ENCODE peak calls at places on chromosome 13, in eight cellular contexts. E is DND-41; I is cardiac muscle cell; M is psoas muscle; H is right cardiac atrium; S is pancreas; A is GM23248; U is CD4-positive, alpha-beta memory T cell. R is an unnamed sample. For H3K9me3 and H3K27me3, the result is how much of the 10 kb centered on the place peaks cover.

GRCh38 chr13:77975358-77976042 is 56.9 kb upstream of the EDNRB start:
- DNase-seq in E (no peak), A (no peak), I (no peak), M (no peak), H (no peak), S (no peak), U (no peak), R (no peak)

GRCh38 chr13:80705371-80706163 is 364.6 kb upstream of the SPRY2 start:
- DNase-seq in E (no peak), S (peak), H (peak), A (no peak), U (no peak), M (no peak), I (no peak), R (no peak)

GRCh38 chr13:63190219-63190618 is 1774.6 kb upstream of the PCDH20 start:
- DNase-seq in H (no peak), E (no peak), S (no peak), A (peak), U (no peak), I (no peak), M (no peak), R (no peak)

GRCh38 chr13:36519432-36519831 is 87.1 kb downstream of the CCNA1 start:
- DNase-seq in A (no peak), H (no peak), U (no peak), S (no peak), E (no peak), M (no peak), I (no peak), R (no peak)

GRCh38 chr13:29737061-29737460 is 113.4 kb downstream of the UBL3 start:
- DNase-seq in M (no peak), S (no peak), E (no peak), H (no peak), U (no peak), A (no peak), I (no peak), R (no peak)

GRCh38 chr13:78598933-78599332 is 4.4 kb downstream of the POU4F1 start:
- DNase-seq in E (no peak), M (no peak), H (no peak), A (no peak), I (no peak), S (no peak), U (no peak), R (no peak)

GRCh38 chr13:99916366-99917103 is 55.0 kb downstream of the ZIC5 start:
- DNase-seq in I (peak), H (no peak), A (peak), U (peak), E (peak), S (no peak), M (no peak), R (peak)

GRCh38 chr13:32267836-32268439 is 47.2 kb downstream of the ZAR1L start:
- DNase-seq in S (peak), A (no peak), H (no peak), I (no peak), U (peak), M (no peak), E (peak), R (no peak)

GRCh38 chr13:85543144-85543543 is 256.1 kb downstream of the SLITRK6 start:
- DNase-seq in A (no peak), S (no peak), H (no peak), U (no peak), I (no peak), M (no peak), E (peak), R (peak)

GRCh38 chr13:43306364-43306763 is 283.0 kb downstream of the DNAJC15 start:
- DNase-seq in I (no peak), H (no peak), A (no peak), E (no peak), U (no peak), S (no peak), M (no peak), R (no peak)
- H3K27ac ChIP-seq in I (no peak), H (no peak), A (no peak), E (no peak), U (no peak), S (no peak), M (no peak), R (no peak)

GRCh38 chr13:18959229-18959628 is 222.4 kb downstream of the TUBA3C start:
- DNase-seq in M (no peak), I (no peak), U (no peak), S (peak), H (no peak), E (no peak), A (no peak), R (no peak)

GRCh38 chr13:18959996-18960395 is 221.6 kb downstream of the TUBA3C start:
- DNase-seq in I (no peak), S (peak), E (no peak), M (no peak), U (no peak), A (no peak), H (no peak), R (no peak)

GRCh38 chr13:18962168-18962734 is 219.4 kb downstream of the TUBA3C start:
- DNase-seq in E (no peak), S (peak), M (no peak), I (no peak), H (no peak), U (no peak), A (no peak), R (no peak)

GRCh38 chr13:18961383-18962117 is 220.1 kb downstream of the TUBA3C start:
- DNase-seq in I (no peak), M (no peak), H (no peak), S (no peak), A (no peak), U (no peak), E (no peak), R (no peak)

DNA sequence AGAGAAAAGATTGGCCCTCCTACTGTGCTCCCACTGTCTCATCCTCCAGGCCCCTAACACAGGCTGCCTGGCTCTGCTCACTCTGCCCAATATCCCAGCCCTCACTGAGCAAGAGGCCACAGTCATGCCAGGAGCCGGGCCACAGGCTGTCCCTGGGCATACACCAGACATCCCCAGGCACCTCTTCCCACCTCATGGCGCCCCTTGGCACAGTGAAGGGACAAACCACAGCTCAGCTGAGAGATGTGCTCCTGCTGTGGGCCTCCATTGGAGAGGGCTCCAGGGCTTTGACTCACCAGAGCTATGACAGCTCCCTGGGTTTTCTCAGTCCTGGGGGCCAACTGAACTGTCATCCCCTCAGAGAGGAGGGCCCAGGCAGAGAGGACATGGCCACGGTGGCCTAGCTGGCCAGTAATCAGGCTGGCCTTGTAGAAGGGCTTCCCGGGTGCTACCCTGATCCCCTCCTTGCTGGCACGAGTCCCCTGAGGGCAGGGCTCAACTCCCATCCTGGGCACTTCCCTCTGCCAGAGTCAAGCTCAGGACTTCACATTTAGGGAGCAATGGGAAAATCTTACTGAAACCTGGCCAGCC is 220.9 kb downstream of the TUBA3C start:
- DNase-seq in H (no peak), A (no peak), U (no peak), M (no peak), I (no peak), S (peak), E (no peak), R (no peak)
- H3K9me3 ChIP-seq in H (under half), A (under half), U (under half), M (under half), I (under half), S (under half), E (under half), R (under half)

DNA sequence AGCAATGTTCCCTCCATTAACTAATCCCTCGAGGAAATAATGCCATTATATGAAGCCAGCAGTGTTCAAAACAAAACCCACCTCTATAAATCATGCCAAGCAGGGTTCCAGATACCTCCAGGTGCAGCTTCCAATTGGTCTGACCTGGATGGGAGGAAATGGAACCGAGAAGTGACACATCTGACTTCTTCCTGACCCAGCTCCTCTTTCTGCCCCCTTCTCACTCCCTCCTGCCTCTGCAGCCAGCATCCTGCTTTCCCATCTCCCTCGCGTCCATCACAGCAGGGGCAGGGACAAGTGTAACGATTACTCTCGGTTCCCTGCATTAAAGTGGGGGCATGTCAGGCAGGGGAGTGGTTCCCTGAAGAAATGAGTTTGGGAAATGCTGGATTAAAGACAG is 37.5 kb downstream of the HSPH1 start:
- DNase-seq in A (no peak), S (no peak), H (no peak), I (no peak), U (no peak), E (no peak), M (no peak), R (no peak)
- H3K27me3 ChIP-seq in A (half or more), S (under half), H (under half), I (under half), U (under half), E (under half), M (under half), R (under half)

DNA sequence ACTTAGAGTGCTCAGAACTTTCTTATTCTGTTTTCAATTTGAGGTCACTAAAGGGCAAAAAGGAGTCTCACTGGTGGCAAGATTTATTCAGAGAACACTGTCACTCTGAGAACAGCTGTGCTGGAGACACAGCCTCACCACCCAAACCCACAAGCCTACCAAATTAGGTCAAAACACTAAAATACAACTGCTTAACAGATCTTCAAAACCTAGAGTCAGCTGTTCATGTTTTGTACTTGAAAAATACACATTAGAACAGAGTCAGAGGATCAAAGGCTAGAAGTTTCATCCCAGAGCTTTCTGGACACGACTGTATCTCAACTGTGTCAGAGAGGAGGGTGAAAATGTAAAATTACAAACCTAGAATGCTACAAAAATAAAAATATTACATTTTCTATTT is 89.3 kb downstream of the MIPEP start:
- DNase-seq in S (no peak), H (no peak), U (peak), I (no peak), M (no peak), E (peak), A (no peak), R (peak)
- H3K27ac ChIP-seq in S (no peak), H (no peak), U (no peak), I (no peak), M (peak), E (no peak), A (no peak), R (peak)

DNA sequence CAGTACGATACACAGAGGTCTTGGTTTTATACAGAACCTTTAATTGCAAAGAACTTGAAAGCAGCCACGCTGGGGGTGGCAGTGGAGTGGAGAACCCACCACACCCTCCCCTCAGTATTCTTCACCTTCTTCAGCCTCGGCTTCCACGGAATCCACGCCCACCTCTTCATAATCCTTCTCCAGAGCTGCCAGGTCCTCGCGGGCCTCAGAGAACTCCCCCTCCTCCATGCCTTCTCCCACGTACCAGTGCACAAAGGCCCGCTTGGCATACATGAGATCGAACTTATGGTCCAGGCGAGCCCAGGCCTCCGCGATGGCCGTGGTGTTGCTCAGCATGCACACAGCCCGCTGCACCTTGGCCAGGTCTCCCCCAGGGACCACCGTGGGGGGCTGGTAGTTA is 7.9 kb downstream of the TUBA3C start:
- DNase-seq in U (no peak), H (no peak), I (no peak), S (no peak), E (no peak), A (no peak), M (no peak), R (no peak)
- H3K9me3 ChIP-seq in U (under half), H (under half), I (under half), S (under half), E (under half), A (under half), M (under half), R (under half)

GRCh38 chr13:69008503-69008902 is 1099.1 kb upstream of the ATXN8OS start:
- DNase-seq in E (no peak), H (no peak), I (no peak), A (no peak), M (no peak), S (no peak), U (no peak), R (no peak)
- H3K27me3 ChIP-seq in E (under half), H (under half), I (under half), A (under half), M (under half), S (under half), U (under half), R (under half)

DNA sequence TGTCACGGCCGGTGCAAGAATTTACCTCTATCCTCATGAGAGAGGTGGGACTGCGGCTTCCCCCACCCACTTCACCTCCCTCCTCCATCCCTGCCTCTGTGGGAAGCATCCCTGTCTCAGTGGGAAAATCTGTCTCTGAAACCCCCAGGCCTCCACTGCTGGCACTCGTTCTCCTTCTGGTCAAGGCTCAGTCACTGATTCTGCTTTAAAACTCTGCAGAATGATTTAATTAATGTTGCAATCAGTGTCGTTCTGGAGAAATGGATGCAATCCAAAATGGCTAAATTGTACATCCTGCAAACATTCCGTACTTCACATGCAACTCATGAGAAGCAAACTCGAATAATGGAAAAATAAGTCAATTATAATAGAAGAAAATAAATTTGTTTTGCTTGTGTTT is 5.6 kb downstream of the RASL11A start:
- DNase-seq in M (no peak), I (no peak), U (no peak), A (peak), H (peak), E (no peak), S (no peak), R (no peak)
- H3K27ac ChIP-seq in M (no peak), I (no peak), U (no peak), A (no peak), H (no peak), E (no peak), S (no peak), R (no peak)

DNA sequence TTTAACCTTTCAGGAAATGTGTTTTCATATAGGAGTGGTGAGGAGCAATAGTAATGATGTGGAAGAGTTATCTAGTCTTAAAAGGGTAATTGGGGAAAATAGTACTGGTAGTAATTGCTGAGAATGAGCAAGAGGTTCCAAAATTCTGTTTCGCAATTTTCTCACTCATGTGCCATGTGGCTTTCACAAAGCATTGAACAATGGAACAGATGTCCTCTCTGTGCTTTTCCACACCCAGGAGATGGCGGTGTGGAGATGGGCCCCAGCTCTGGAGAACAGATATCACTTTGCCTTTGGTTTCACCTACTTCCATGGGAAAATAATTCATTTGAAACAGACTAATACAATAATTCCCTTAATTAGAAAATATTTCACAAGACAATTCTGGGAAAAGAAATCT is 170.0 kb upstream of the SLC10A2 start:
- DNase-seq in E (no peak), A (no peak), H (no peak), M (no peak), S (no peak), U (no peak), I (no peak), R (peak)
- H3K9me3 ChIP-seq in E (under half), A (under half), H (under half), M (under half), S (under half), U (under half), I (under half), R (under half)

DNA sequence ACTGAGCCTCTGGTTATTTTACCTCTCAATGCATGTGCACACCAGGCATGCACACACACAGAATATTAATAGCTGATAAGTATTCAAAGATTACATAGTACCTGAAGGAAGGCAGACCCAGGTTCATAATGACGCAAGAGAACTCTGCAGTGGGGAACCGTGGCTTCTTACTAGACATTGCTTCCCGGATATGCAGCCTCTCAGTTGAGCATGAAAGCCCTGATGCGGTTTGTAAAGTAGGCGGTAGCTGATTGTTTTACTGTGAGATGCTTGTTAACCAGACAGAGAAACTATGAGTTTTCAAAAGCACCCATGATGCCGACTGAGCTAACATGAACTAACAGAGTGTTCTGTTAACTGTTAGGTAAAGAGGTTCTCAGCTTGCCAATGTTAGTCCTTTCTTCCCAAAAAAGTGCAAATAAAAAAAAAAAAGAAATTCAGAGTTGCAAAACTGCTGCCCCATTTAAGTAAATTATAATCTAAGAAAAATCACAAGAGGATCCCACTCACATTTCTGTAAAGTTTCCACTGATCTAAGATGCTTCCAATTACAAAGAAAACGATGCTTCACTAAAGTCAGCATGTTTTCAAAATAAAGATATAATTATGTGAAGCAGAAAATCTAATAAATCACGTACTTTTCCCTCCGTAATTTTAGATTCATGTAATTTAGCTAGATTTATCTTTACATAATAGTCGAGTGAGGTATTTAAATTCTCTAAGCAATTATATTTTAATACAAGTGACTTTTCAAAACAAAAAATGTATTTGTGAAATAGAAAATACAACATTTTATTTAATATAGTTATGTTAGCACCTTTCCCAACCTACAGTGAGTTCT is 2.2 kb downstream of the FLT1 start:
- DNase-seq in I (peak), M (no peak), H (no peak), U (peak), E (peak), A (no peak), S (no peak), R (no peak)
- H3K27me3 ChIP-seq in I (under half), M (under half), H (under half), U (under half), E (under half), A (under half), S (under half), R (under half)

R was measured in SJCRH30.